ENCODE peak calls at places on chromosomes 11 and 22, in four cellular contexts. F, G, C and J are unnamed samples.

GRCh38 chr22:41909290-41910049 is 5.4 kb downstream of the SHISA8 start:
- DNase-seq in G (no peak), C (no peak), F (no peak), J (no peak)

GRCh38 chr11:35927730-35928129 is 16.1 kb upstream of the LDLRAD3 start:
- DNase-seq in F (no peak), G (peak), C (no peak), J (no peak)

GRCh38 chr11:88357323-88358039 is 19.9 kb upstream of the CTSC start:
- DNase-seq in G (no peak), C (peak), F (no peak), J (no peak)

GRCh38 chr11:74020537-74020936 is 11.7 kb upstream of the UCP3 start:
- DNase-seq in C (no peak), F (no peak), G (no peak), J (no peak)

GRCh38 chr11:36431429-36432092 is 78.5 kb downstream of the TRAF6 start:
- DNase-seq in C (peak), G (peak), F (no peak), J (peak)

GRCh38 chr11:92401507-92401906 is 176.9 kb downstream of the FAT3 start:
- DNase-seq in C (no peak), G (no peak), F (no peak), J (no peak)

GRCh38 chr11:67045314-67045713 is 11.3 kb upstream of the RHOD start:
- DNase-seq in F (no peak), C (no peak), G (no peak), J (no peak)

GRCh38 chr22:44776535-44777363 is 24.4 kb downstream of the ARHGAP8 start:
- DNase-seq in F (no peak), C (no peak), G (no peak), J (no peak)

GRCh38 chr22:21975273-21975672 is 7.3 kb downstream of the TOP3B start:
- DNase-seq in F (no peak), C (no peak), G (no peak), J (no peak)

GRCh38 chr11:2591805-2592204 is 108.0 kb downstream of the KCNQ1OT1 start:
- DNase-seq in C (peak), G (no peak), F (no peak), J (no peak)
- TF ChIP-seq JUN in C (no peak), G (no peak), F (no peak), J (no peak)

GRCh38 chr11:8684600-8685290 is 2.2 kb downstream of the RPL27A start:
- DNase-seq in C (no peak), G (no peak), F (no peak), J (no peak)

GRCh38 chr11:8685306-8685705 is 2.7 kb downstream of the RPL27A start:
- DNase-seq in G (no peak), C (no peak), F (no peak), J (no peak)

GRCh38 chr11:8681837-8682218 is 637 bp downstream of the TRIM66 start:
- DNase-seq in G (no peak), F (no peak), C (no peak), J (no peak)

GRCh38 chr11:8682219-8683114 is at the start of the genes RPL27A and TRIM66:
- DNase-seq in G (peak), C (peak), F (peak), J (peak)

GRCh38 chr11:8683115-8683807 is 669 bp downstream of the RPL27A start:
- DNase-seq in G (no peak), C (peak), F (no peak), J (no peak)
- H2AFZ ChIP-seq in G (no peak), C (peak), F (no peak), J (no peak)

GRCh38 chr11:61629082-61629481 is 48.2 kb upstream of the SYT7 start:
- DNase-seq in G (no peak), F (no peak), C (no peak), J (no peak)
- TF ChIP-seq JUN in G (no peak), F (no peak), C (no peak), J (no peak)

GRCh38 chr11:110314366-110315095 is 18.1 kb upstream of the RDX start:
- DNase-seq in G (no peak), C (no peak), F (no peak), J (no peak)

GRCh38 chr11:110323786-110324185 is 27.4 kb upstream of the RDX start:
- DNase-seq in C (no peak), F (no peak), G (no peak), J (no peak)

GRCh38 chr11:110319501-110319900 is 23.1 kb upstream of the RDX start:
- DNase-seq in C (no peak), F (no peak), G (no peak), J (peak)

GRCh38 chr11:110317516-110317932 is 21.1 kb upstream of the RDX start:
- DNase-seq in C (peak), F (no peak), G (no peak), J (peak)

DNA sequence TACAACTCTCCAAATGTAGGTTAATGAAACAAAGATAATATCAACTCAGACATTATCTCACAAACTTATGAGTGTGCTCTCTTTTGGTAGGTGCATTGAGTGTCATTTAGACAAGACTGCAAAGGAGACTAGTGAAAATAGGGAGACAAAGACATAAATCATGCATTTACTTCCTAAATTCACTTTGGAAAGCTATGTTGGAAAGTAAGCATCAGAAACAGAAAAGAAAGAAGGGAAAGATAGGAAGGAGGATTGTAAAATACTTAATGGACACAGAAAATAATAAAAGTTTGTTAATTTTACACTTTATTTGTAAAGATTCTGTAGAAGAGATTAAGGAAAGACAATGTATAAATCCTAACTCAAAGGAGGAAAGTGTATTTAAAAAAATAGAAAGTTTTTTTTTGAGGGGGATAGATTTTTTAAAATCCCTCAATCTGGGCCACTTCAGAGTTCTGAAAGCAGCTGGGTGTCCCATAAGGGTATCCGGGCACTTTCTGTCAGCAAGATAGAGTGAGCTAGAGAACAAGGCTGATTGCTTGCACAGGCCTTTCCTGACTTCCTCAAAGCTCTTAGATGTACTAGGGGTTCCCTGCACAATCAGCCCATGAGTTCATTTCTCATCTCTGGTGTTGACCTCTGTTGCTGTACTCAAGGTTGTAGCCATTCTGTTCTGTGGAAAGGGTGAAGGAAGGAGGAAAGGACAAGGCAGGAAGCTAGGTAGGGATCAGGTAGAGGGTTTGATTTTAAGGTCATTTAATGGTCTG is 22.4 kb upstream of the RDX start:
- DNase-seq in G (no peak), C (no peak), F (no peak), J (peak)
- H2AFZ ChIP-seq in G (no peak), C (no peak), F (peak), J (no peak)

DNA sequence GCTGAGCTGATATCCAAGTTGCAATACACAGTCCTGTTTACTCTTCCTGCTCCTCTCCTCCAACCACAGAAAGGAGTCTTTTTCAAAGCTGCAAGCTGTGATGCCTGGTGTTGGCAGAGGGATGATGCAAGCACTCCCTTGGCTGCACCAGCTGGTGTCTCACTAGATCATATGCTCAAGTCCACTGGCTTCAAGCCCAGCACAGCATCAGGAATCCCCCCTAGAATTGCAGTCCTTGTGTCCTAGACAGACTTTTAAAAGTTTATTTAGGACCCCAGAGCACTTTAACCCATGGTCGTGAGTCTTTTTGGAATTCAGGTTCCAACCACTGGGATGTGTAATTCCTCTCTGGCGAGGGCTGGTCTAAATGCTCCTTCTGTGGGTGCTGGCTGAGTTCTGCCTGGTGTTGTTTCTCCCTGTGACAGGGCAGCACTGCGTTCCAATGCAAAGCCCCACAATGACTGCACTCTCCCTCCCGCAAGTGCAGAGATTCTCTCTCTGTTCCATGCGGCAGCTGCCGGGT is 1.9 kb upstream of the HEPN1 start:
- DNase-seq in F (no peak), C (no peak), G (peak), J (no peak)
- TF ChIP-seq JUN in F (no peak), C (no peak), G (no peak), J (no peak)

DNA sequence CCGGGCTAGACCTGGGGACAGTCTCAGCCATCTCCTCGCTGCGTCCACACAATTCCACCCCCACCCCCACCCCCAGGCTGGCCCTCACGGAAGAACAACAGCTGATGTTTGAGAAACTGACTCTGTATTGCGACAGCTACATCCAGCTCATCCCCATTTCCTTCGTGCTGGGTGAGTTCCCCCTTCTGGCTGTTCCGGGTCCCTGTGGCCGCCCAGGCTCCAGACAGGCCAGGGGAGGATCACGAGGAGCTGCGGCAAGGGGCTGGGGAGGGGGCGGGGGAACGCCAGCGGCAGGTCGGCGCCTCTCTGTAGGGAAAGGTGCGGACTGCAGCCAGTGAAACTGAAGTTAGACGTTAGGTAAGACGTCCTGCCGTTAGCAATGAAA is 4.9 kb downstream of the BEST1 start:
- DNase-seq in F (no peak), G (peak), C (peak), J (no peak)
- H2AFZ ChIP-seq in F (no peak), G (no peak), C (peak), J (peak)

DNA sequence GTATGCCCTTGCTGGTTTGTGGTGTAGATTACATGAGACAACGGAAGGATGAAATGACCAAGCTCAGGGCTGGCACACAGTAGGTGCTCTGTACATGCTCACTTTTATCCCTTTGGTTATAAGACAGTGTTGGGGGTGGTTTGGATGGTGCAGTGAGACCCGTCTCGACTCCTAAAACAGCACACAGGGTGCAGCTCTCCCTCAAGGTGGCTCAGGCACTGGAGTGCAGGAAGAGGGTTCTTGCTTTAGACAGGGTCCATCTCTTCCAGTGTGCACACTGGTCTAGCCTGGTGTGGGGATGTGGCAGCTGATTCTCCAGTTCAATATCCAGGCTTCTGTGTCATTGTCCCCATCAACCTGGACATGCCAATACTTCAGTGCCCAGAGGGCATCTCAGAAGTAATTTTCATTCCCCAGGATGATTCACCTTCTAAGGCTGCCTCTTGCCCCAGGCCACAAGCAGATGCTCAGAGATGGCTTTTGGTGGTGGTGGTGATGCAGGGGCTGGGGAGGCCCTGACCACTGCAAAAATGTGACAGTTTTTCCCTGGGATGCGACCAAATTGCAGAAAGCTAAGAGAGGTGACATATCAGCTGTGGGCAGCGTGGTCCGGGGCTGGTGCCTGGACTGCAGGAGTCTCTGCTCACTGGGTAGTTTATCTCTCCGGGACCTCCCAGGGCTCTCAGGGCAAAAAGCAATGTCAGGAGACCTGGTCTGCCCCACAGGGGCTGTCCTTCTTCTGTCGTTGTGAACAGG is 39.9 kb upstream of the ACCSL start:
- DNase-seq in G (no peak), F (no peak), C (no peak), J (no peak)
- TF ChIP-seq JUN in G (no peak), F (no peak), C (no peak), J (no peak)